ENCODE peak calls at places on chromosomes 5 and 9, in eight cellular contexts. X is hepatocyte, Q is HAP-1, K is tibial artery, I is IMR-90, N is foreskin keratinocyte, B is neural progenitor cell, Z is breast epithelium. U is an unnamed sample. For H3K4me1, the result is how much of the 10 kb centered on the place peaks cover.

GRCh38 chr9:131402073-131402472 is 8.2 kb downstream of the PRRC2B start:
- DNase-seq in I (peak), X (no peak), Q (no peak), Z (no peak), K (no peak), N (peak), B (no peak), U (no peak)

GRCh38 chr5:25056846-25057245 is 412.1 kb upstream of the CDH10 start:
- DNase-seq in I (no peak), K (no peak), Q (no peak), B (no peak), N (no peak), X (peak), Z (no peak), U (no peak)

GRCh38 chr5:154967419-154968024 is 26.6 kb downstream of the MRPL22 start:
- DNase-seq in Z (no peak), K (no peak), B (peak), X (peak), N (no peak), Q (peak), I (peak), U (peak)

GRCh38 chr5:139394123-139394653 is 716 bp downstream of the PROB1 start:
- DNase-seq in Z (no peak), Q (no peak), X (peak), N (no peak), B (peak), K (no peak), I (no peak), U (no peak)

GRCh38 chr9:120842685-120843485 is at the start of gene PSMD5:
- DNase-seq in Q (no peak), N (peak), X (peak), I (peak), Z (peak), K (peak), B (peak), U (peak)

GRCh38 chr5:62282951-62283446 is 23.0 kb upstream of the KIF2A start:
- DNase-seq in K (no peak), Q (no peak), N (no peak), I (no peak), X (peak), B (no peak), Z (no peak), U (no peak)

GRCh38 chr5:159877894-159878448 is 38.3 kb upstream of the ADRA1B start:
- DNase-seq in K (peak), Z (no peak), B (no peak), Q (no peak), X (no peak), I (no peak), N (no peak), U (no peak)

GRCh38 chr9:10048994-10049393 is 563.8 kb downstream of the PTPRD start:
- DNase-seq in I (no peak), Q (no peak), X (no peak), B (no peak), N (no peak), K (no peak), Z (no peak), U (no peak)

GRCh38 chr5:126274819-126275218 is 148.4 kb upstream of the GRAMD2B start:
- DNase-seq in Z (no peak), I (no peak), K (no peak), N (no peak), B (no peak), Q (no peak), X (no peak), U (no peak)

GRCh38 chr5:81554647-81555046 is 160.7 kb upstream of the ACOT12 start:
- DNase-seq in Q (no peak), I (no peak), B (no peak), K (no peak), Z (no peak), X (no peak), N (no peak), U (no peak)

GRCh38 chr5:149141224-149141956 is at the start of gene ABLIM3:
- DNase-seq in N (peak), Z (peak), K (peak), X (peak), Q (peak), I (peak), B (peak), U (peak)

GRCh38 chr5:148805323-148806290 is 20.8 kb upstream of the ADRB2 start:
- DNase-seq in B (no peak), K (no peak), Z (no peak), I (peak), Q (no peak), X (no peak), N (no peak), U (no peak)

GRCh38 chr9:126851286-126851880 is 9.1 kb upstream of the ZBTB34 start:
- DNase-seq in I (no peak), K (peak), B (no peak), Z (no peak), Q (no peak), X (no peak), N (no peak), U (no peak)

DNA sequence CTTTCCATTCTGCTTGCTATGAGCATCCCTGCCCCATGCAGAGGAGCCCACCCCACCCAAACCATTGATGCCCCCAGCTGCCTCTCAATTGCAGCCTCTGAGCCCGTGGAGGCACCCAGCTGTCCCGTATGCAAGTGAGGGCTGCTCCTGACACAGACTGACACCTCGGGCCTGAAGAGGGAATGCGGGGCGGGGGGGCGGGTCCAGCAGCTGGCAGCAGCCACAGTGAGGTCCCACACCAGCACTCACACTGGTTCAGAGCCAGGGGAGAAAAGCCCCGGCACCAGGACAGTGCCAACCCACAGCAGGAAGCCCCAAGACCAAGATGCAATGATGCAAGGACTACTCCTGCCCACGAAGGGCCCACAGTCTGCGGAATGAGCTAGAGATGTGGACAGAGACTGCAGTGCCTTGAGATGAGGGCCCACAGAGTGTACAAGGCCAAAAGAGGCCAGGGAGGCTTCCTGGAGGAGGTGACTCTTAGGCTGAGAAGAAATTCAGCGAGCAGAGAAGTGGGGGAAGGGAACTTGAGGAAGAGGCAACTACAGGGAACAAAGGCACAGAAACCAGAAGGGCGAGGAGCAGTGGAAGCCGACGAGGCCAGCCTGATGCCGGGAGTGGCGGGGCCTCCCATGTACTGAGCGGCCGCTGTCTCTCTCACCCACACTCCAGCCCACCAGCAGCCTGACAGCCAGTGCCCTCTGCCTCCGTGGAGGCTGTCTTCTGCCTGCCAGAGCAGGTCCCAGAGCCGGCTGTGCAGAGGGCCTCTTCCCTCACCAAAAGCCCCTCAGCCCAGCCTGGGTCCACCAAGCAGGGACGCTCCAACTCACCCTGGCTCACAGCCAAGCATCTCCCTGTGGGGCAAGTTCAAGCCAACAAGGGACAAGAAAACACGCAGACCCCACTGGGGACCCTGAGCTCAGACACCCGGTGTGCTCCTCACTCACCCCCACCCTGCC is 9.2 kb downstream of the EEIG1 start:
- DNase-seq in Q (no peak), X (peak), Z (no peak), N (no peak), B (peak), K (no peak), I (no peak), U (no peak)
- H3K4me1 ChIP-seq in Q (under half), X (half or more), Z (under half), N (under half), B (under half), K (half or more), I (half or more), U (under half)

DNA sequence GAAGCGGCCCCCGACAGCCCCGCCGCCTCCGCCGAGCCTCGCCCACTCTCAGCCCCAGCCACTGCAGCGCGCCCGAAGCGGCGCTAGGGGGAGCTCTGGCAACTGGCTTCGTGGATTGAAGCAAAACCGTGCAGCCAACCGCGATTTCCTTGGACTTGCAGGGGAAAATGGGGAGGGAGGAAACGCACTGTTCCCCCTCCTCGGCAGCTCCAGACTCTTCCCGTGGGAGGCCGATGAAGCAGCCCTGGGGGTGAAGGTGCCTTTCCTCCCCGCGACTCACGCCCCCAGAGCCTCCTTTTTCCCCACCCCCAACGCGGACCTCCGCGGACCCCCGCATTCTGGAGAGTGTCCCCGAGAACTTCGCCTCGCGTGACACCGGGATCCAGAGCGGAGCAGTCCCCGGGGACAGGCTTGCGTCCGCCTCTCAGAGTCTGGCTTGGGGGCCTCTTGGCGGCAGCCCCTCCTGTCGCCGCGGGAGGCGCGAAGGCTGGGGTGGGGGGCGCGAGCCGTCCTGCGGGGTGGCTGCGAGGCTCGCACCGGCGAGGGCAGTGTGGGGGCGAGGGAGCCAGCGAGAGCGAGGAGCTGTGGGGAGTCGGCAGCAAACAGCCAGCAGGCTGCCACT is 3.8 kb downstream of the IER5L start:
- DNase-seq in K (peak), Q (peak), X (peak), I (peak), Z (peak), N (peak), B (peak), U (no peak)
- H3K4me1 ChIP-seq in K (under half), Q (under half), X (under half), I (under half), Z (under half), N (under half), B (under half), U (under half)

GRCh38 chr5:138337685-138338410 is at the start of gene FAM53C:
- DNase-seq in I (peak), B (peak), Z (peak), Q (peak), K (peak), N (peak), X (peak), U (no peak)

GRCh38 chr5:138339464-138339863 is 1.4 kb downstream of the FAM53C start:
- DNase-seq in Q (no peak), K (no peak), N (no peak), B (peak), Z (no peak), X (no peak), I (no peak), U (no peak)

GRCh38 chr5:138339086-138339456 is 1.0 kb downstream of the FAM53C start:
- DNase-seq in Q (no peak), Z (peak), K (no peak), X (peak), I (no peak), B (peak), N (no peak), U (no peak)

GRCh38 chr5:138336952-138337684 is 948 bp upstream of the FAM53C start:
- DNase-seq in Q (no peak), X (peak), K (peak), B (no peak), N (no peak), Z (peak), I (peak), U (no peak)

DNA sequence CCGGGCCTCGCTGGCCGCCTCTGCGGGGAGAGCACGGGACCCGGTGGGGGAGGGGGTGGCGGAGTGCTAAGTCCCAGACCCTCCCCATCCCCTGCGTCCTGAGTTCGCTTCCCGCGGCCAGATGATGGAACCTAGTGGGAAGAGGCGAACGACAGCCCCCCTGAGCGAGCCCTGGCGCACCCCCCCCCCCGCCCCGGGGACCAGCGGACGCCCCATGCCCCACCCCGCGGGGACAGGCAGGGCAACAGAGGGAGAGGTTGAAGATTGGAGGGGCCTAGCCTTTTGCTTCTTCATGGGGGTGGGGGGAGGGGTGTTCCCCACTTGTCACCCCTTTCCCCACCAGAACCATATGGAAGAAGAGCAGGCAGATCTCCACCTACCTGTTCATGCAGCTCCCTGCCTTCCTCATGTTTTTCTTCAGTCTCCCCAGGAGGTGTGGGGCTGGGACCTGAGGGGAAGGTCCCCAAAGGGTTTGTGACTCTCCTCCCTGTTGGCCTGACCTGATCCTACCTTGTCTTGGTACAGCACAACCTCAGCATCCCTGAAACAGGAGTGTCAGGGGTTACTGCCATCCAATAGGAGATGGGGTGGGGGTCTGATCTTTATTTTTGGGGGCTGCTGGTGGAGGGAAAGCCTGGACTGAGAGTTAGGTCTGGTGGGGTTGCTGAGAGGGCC is 482 bp downstream of the FAM53C start:
- DNase-seq in X (no peak), I (no peak), K (no peak), B (no peak), Q (no peak), Z (no peak), N (no peak), U (no peak)
- H3K4me1 ChIP-seq in X (under half), I (under half), K (under half), B (under half), Q (under half), Z (under half), N (under half), U (under half)

GRCh38 chr5:103829585-103829984 is 267.0 kb upstream of the NUDT12 start:
- DNase-seq in X (no peak), Z (no peak), B (peak), N (no peak), K (no peak), Q (peak), I (no peak), U (no peak)
- H3K4me1 ChIP-seq in X (under half), Z (under half), B (under half), N (under half), K (under half), Q (under half), I (under half), U (under half)

GRCh38 chr9:124264812-124265211 is 7.1 kb downstream of the NEK6 start:
- DNase-seq in Q (no peak), I (peak), Z (no peak), X (no peak), K (no peak), B (no peak), N (no peak), U (no peak)

GRCh38 chr9:124262596-124263045 is 4.9 kb downstream of the NEK6 start:
- DNase-seq in Z (no peak), I (peak), Q (peak), N (no peak), X (no peak), K (no peak), B (peak), U (no peak)

GRCh38 chr9:124261787-124262595 is 4.2 kb downstream of the NEK6 start:
- DNase-seq in Z (no peak), K (no peak), I (no peak), N (no peak), Q (no peak), B (no peak), X (no peak), U (no peak)

GRCh38 chr9:124263158-124263557 is 5.4 kb downstream of the NEK6 start:
- DNase-seq in B (no peak), I (no peak), N (no peak), Z (no peak), X (no peak), Q (no peak), K (no peak), U (no peak)

GRCh38 chr9:124263800-124264426 is 6.2 kb downstream of the NEK6 start:
- DNase-seq in Q (no peak), B (no peak), Z (no peak), K (no peak), N (no peak), X (peak), I (no peak), U (no peak)
- H3K4me1 ChIP-seq in Q (under half), B (under half), Z (under half), K (half or more), N (under half), X (under half), I (half or more), U (under half)

U was measured in iPS DF 6.9.